ENCODE peak calls at places on chromosomes 12 and 14, in four cellular contexts. U, I, N and T are unnamed samples.

GRCh38 chr14:94041551-94042346 is 15.6 kb downstream of the OTUB2 start:
- DNase-seq in U (no peak), I (no peak), N (peak), T (no peak)

GRCh38 chr14:63737582-63738006 is 9.7 kb upstream of the SGPP1 start:
- DNase-seq in U (no peak), I (no peak), N (no peak), T (no peak)

GRCh38 chr12:29611906-29612305 is 114.4 kb upstream of the OVCH1 start:
- DNase-seq in U (no peak), I (no peak), N (no peak), T (no peak)

GRCh38 chr12:40439771-40440492 is 215.1 kb downstream of the LRRK2 start:
- DNase-seq in U (no peak), I (peak), N (no peak), T (no peak)

GRCh38 chr14:93042968-93043940 is 72.5 kb downstream of the ITPK1 start:
- DNase-seq in U (peak), I (no peak), N (peak), T (no peak)

GRCh38 chr12:63440063-63440462 is 228.2 kb downstream of the DPY19L2 start:
- DNase-seq in U (no peak), I (no peak), N (no peak), T (no peak)

GRCh38 chr14:85093631-85094330 is 436.2 kb upstream of the FLRT2 start:
- DNase-seq in U (no peak), I (no peak), N (no peak), T (no peak)

GRCh38 chr14:99511421-99512109 is 30.4 kb downstream of the CCNK start:
- DNase-seq in U (no peak), I (no peak), N (no peak), T (no peak)

GRCh38 chr14:93051600-93052546 is 63.9 kb downstream of the ITPK1 start:
- DNase-seq in U (no peak), I (no peak), N (no peak), T (no peak)

GRCh38 chr12:27186240-27186839 is 57.7 kb upstream of the STK38L start:
- DNase-seq in U (no peak), I (no peak), N (no peak), T (no peak)

GRCh38 chr14:23550827-23551265 is 719 bp downstream of the ZFHX2 start:
- DNase-seq in U (no peak), I (peak), N (no peak), T (no peak)

GRCh38 chr14:69096766-69097475 is 56.0 kb downstream of the DCAF5 start:
- DNase-seq in U (no peak), I (no peak), N (no peak), T (no peak)

GRCh38 chr14:53841109-53842099 is 115.2 kb downstream of the BMP4 start:
- DNase-seq in U (no peak), I (no peak), N (no peak), T (no peak)

GRCh38 chr12:72586456-72586855 is 314.3 kb downstream of the TRHDE start:
- DNase-seq in U (no peak), I (no peak), N (no peak), T (no peak)

GRCh38 chr12:107895966-107896365 is 121.5 kb downstream of the ASCL4 start:
- DNase-seq in U (no peak), I (no peak), N (no peak), T (no peak)

GRCh38 chr14:33834101-33834955 is 116.5 kb downstream of the EGLN3 start:
- DNase-seq in U (no peak), I (no peak), N (no peak), T (no peak)

GRCh38 chr14:37150414-37150813 is 22.0 kb downstream of the SLC25A21 start:
- DNase-seq in U (no peak), I (peak), N (peak), T (no peak)

GRCh38 chr14:60658909-60659585 is 9.8 kb upstream of the SIX1 start:
- DNase-seq in U (no peak), I (no peak), N (peak), T (no peak)

GRCh38 chr12:89073027-89073398 is 279.3 kb downstream of the DUSP6 start:
- DNase-seq in U (no peak), I (no peak), N (no peak), T (no peak)

GRCh38 chr14:32201816-32202467 is at the start of gene RNU6-7:
- DNase-seq in U (no peak), I (no peak), N (peak), T (peak)

GRCh38 chr12:107362960-107363359 is 269.6 kb upstream of the CRY1 start:
- DNase-seq in U (no peak), I (no peak), N (no peak), T (no peak)

GRCh38 chr12:129531004-129531403 is 372.8 kb downstream of the TMEM132D start:
- DNase-seq in U (no peak), I (no peak), N (peak), T (no peak)

GRCh38 chr14:93965287-93965821 is 11.0 kb downstream of the ASB2 start:
- DNase-seq in U (no peak), I (no peak), N (peak), T (no peak)

GRCh38 chr12:80513211-80513610 is 69.2 kb downstream of the PTPRQ start:
- DNase-seq in U (no peak), I (no peak), N (no peak), T (no peak)

GRCh38 chr12:42091769-42092168 is 52.9 kb downstream of the GXYLT1 start:
- DNase-seq in U (peak), I (no peak), N (no peak), T (no peak)

GRCh38 chr12:42085596-42085995 is 59.1 kb downstream of the GXYLT1 start:
- DNase-seq in U (no peak), I (peak), N (no peak), T (no peak)

GRCh38 chr12:42094277-42094676 is 50.4 kb downstream of the GXYLT1 start:
- DNase-seq in U (peak), I (peak), N (no peak), T (no peak)

GRCh38 chr12:42086021-42086420 is 58.7 kb downstream of the GXYLT1 start:
- DNase-seq in U (no peak), I (no peak), N (no peak), T (no peak)

GRCh38 chr12:42090899-42091298 is 53.8 kb downstream of the GXYLT1 start:
- DNase-seq in U (no peak), I (no peak), N (no peak), T (no peak)
- TF ChIP-seq SIN3A in U (no peak), I (no peak), N (no peak), T (no peak)

DNA sequence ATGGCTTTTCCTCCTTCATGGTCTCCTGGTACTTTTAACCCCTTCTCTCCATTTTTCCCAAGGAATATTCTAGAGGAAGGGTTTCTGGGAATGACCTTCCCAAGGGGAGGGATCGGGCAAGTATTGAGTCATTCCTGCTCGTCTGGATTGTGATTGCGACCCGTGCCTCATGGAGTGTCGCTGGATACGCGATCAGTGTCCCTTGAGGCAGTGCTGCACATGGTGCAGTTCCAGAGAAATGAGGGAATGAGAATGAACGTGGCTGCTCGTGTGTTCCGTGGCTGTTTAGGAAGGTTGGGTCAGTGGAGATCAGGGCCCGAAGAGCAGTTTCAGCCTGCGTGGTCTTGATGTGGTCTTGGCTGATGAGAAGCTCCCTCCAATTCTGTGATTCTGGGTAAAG is 234.4 kb downstream of the CACNA1C start:
- DNase-seq in U (no peak), I (no peak), N (no peak), T (no peak)
- TF ChIP-seq TCF7L2 in U (no peak), I (no peak), N (no peak), T (no peak)

GRCh38 chr12:116610971-116611541 is 51.9 kb downstream of the MAP1LC3B2 start:
- DNase-seq in U (no peak), I (peak), N (no peak), T (no peak)
- TF ChIP-seq SIN3A in U (no peak), I (no peak), N (no peak), T (no peak)

DNA sequence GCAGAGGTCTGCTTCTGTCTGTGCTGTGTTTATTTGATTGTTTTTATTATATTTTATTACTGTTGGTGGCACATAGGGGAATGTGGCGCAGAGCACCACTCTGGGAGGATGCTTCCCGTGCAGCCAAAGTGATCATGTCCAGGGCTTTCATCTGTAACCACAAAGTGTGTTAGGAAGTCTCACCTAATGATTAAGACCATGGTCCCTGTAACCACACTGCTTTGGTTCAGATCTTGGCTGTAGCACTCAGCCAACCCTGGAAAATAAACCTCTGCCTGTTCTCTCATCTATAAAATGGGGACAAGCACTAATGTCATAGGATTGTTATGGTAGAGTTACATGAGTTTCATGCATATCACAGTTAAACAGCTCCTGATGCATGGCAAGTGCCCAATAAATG is 1.9 kb downstream of the RESF1 start:
- DNase-seq in U (no peak), I (no peak), N (no peak), T (no peak)
- TF ChIP-seq TCF7L2 in U (no peak), I (no peak), N (no peak), T (no peak)

GRCh38 chr12:131218291-131219172 is 264.8 kb downstream of the ADGRD1 start:
- DNase-seq in U (no peak), I (peak), N (no peak), T (no peak)
- TF ChIP-seq SIN3A in U (no peak), I (no peak), N (no peak), T (no peak)

DNA sequence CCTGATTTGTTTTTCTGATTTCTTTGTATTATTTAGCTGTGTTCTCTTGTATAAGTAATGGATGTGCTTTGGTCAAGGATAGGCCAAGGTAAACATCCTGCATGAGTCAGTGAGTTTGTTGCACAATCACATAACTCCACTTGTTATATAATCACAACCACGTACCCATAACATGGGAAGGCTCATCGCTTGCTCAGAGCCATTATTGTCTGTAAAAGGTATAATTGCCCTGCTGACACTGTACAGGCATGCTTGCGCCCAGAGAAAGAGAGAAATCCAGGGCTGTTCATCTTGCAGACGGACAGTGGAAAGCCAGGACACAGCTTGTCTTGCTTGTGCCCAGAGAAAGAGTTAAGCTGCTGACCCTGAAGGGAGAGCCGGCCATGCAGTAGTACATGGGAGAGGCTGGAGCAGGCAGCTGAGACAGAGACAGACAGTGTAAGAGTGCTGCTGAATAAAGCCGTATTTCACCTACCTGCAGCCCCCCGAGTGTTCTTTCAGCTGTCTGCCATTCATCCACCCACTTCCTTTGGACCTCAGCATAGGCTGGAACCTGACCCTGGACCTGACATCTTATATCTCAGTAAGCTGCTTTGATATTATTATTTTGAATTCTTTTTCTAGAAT is 174.7 kb upstream of the DAAM1 start:
- DNase-seq in U (no peak), I (no peak), N (peak), T (no peak)
- TF ChIP-seq TCF7L2 in U (no peak), I (no peak), N (no peak), T (no peak)

GRCh38 chr12:52232233-52232915 is 669 bp upstream of the KRT7 start:
- DNase-seq in U (no peak), I (no peak), N (no peak), T (no peak)
- TF ChIP-seq SIN3A in U (no peak), I (no peak), N (no peak), T (no peak)

GRCh38 chr14:89855961-89856360 is 98.6 kb downstream of the EFCAB11 start:
- DNase-seq in U (no peak), I (no peak), N (no peak), T (no peak)
- TF ChIP-seq TCF7L2 in U (no peak), I (no peak), N (no peak), T (no peak)

GRCh38 chr14:65291561-65291960 is 121.0 kb upstream of the FUT8 start:
- DNase-seq in U (no peak), I (no peak), N (no peak), T (no peak)

GRCh38 chr14:65296402-65296801 is 116.1 kb upstream of the FUT8 start:
- DNase-seq in U (no peak), I (no peak), N (no peak), T (no peak)

GRCh38 chr14:65287264-65288131 is 125.0 kb upstream of the FUT8 start:
- DNase-seq in U (no peak), I (no peak), N (no peak), T (no peak)

GRCh38 chr14:65286443-65286842 is 126.1 kb upstream of the FUT8 start:
- DNase-seq in U (peak), I (peak), N (peak), T (no peak)

DNA sequence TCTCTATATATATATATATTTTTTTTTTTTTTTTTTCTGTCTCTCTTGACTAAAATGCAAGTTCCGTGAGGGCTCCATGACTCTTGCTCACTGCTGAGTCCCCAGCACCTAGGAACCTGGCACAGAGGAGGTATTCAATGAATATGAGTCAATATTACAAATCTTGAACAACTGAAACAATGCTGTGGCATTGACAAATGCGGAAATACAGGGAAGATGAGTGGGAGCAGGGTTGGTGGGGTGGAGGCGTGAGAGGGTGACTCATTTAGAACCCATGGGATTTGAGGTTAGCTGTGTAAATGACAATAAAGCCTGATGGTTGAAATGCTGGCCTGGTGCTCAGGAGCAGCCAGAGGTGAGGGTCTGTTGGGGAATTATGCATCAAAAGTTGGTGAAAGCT is 121.7 kb upstream of the FUT8 start:
- DNase-seq in U (peak), I (no peak), N (peak), T (no peak)
- TF ChIP-seq SIN3A in U (no peak), I (no peak), N (no peak), T (no peak)

DNA sequence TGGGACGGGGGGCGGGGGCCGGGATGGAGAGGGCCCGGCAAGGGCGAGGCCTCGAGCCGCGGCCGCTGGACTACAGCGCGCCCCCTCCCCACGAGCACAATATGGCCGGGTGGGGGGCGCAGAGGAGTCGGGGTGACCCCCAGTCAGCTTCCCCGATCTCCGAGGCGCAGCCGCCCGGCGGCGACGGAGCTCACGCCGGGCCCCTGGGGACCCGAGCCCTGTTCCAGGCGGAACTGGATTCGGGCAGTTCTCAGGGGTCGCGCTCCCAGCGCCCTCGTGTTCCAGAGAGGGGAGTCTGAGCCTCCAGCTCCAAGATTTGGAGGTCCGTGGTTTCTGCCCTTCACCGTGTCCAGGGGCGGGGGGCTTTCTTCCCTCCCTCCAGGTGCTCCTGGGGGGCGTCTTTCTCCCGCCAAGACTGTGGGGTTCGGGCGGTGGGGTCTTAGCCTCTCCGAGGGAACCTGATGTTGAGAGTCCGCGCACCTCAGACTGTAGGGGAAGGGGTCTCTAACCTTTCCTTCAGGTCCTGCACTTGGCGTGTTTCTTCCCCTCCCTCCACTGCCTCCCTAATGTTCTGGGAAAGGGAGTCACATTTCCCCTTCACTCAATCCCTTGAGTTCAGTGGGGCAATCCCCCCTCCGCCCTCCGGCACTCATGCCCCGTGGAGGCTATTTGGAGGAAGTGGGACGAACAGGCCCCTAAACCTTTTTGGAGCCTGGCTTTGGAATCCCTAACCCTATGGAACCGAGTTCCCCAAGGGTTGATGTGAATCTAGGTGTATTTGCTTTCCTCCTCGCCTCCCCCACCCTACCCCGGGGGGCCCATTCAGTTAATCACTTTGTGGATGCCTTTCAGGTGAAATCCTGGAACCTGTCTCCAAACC is 584 bp downstream of the ACVR1B start:
- DNase-seq in U (no peak), I (no peak), N (no peak), T (no peak)
- TF ChIP-seq TCF7L2 in U (no peak), I (no peak), N (no peak), T (no peak)